ENCODE peak calls at places on chromosomes 6 and 20, in seven cellular contexts. F is breast epithelium; P is tibial artery; E is brain microvascular endothelial cell; S is SJSA1; X is CD8-positive, alpha-beta memory T cell; L is cardiac fibroblast. M is an unnamed sample.

GRCh38 chr20:50379049-50379990 is 130.9 kb upstream of the PTPN1 start:
- DNase-seq in E (peak; percentile 70), S (no peak), P (peak; percentile 97), L (peak; percentile 98), F (peak; percentile 80), X (no peak), M (peak; percentile 75)

GRCh38 chr20:24752612-24753011 is 196.5 kb upstream of the CST7 start:
- DNase-seq in F (no peak), L (no peak), P (peak; percentile 10), X (no peak), E (no peak), S (no peak), M (no peak)

GRCh38 chr6:41785254-41785653 is 2.2 kb upstream of the TOMM6 start:
- DNase-seq in F (no peak), P (no peak), X (no peak), S (no peak), L (no peak), E (no peak), M (no peak)

GRCh38 chr20:13355386-13355785 is 134.3 kb downstream of the ISM1 start:
- DNase-seq in X (no peak), P (no peak), L (no peak), E (no peak), S (no peak), F (no peak), M (no peak)

GRCh38 chr6:55108469-55109130 is 65.7 kb upstream of the HCRTR2 start:
- DNase-seq in F (no peak), X (no peak), L (no peak), S (no peak), P (no peak), E (no peak), M (no peak)

GRCh38 chr20:15836634-15837033 is 736.6 kb downstream of the KIF16B start:
- DNase-seq in P (no peak), F (no peak), S (no peak), E (no peak), L (no peak), X (no peak), M (no peak)

GRCh38 chr20:9287826-9288225 is 218.9 kb downstream of the PLCB4 start:
- DNase-seq in F (no peak), L (no peak), P (no peak), E (no peak), X (no peak), S (no peak), M (no peak)

GRCh38 chr6:10434235-10434634 is 19.4 kb upstream of the TFAP2A start:
- DNase-seq in S (peak; percentile 28), F (no peak), P (no peak), E (no peak), L (no peak), X (no peak), M (no peak)

GRCh38 chr20:48190757-48191156 is 405.5 kb upstream of the SULF2 start:
- DNase-seq in F (no peak), L (no peak), X (no peak), E (no peak), S (no peak), P (no peak), M (no peak)

GRCh38 chr6:148997863-148998262 is 251.0 kb downstream of the UST start:
- DNase-seq in F (no peak), X (no peak), L (peak; percentile 19), S (peak; percentile 92), E (no peak), P (no peak), M (peak; percentile 87)

GRCh38 chr20:16922834-16923233 is 174.7 kb downstream of the OTOR start:
- DNase-seq in S (peak; percentile 64), L (peak; percentile 48), X (no peak), P (no peak), F (no peak), E (peak; percentile 68), M (peak; percentile 91)

GRCh38 chr6:7758456-7758855 is 32.6 kb downstream of the BMP6 start:
- DNase-seq in P (no peak), S (peak; percentile 95), F (no peak), X (no peak), E (peak; percentile 89), L (peak; percentile 91), M (peak; percentile 83)

GRCh38 chr20:51386586-51386985 is 155.9 kb downstream of the NFATC2 start:
- DNase-seq in S (no peak), E (no peak), L (no peak), F (no peak), P (peak; percentile 4), X (peak; percentile 37), M (no peak)

GRCh38 chr20:51382986-51383821 is 159.3 kb downstream of the NFATC2 start:
- DNase-seq in L (no peak), S (no peak), F (no peak), X (no peak), E (no peak), P (no peak), M (no peak)

GRCh38 chr20:51383891-51384510 is 158.5 kb downstream of the NFATC2 start:
- DNase-seq in X (no peak), S (no peak), E (no peak), F (no peak), P (no peak), L (no peak), M (no peak)

GRCh38 chr20:51385941-51386530 is 156.5 kb downstream of the NFATC2 start:
- DNase-seq in P (peak; percentile 32), X (peak; percentile 30), E (peak; percentile 38), F (no peak), S (no peak), L (peak; percentile 63), M (no peak)

DNA sequence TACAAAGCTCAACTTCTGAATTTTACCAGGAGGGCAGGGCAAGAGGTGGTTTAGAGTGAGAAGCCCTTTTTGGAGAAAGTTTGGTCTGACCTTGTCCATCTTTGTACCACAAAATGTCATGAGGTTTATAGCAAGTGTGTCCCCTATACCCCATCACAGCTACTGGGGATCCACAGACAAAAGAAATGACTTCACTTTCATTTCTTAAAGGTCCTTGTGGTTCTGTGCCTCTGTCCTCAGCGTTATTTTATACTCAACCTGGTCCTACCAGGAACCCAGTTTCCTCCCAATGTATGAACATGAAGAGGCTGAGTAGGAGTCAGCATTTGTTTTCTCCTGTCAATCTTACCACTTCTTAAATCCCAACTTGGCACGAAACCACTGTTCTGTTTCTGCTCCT is 157.7 kb downstream of the NFATC2 start:
- DNase-seq in P (no peak), S (no peak), X (no peak), F (no peak), E (no peak), L (no peak), M (no peak)
- H3K4me3 ChIP-seq in P (no peak overlapping the region), S (no peak overlapping the region), X (no peak overlapping the region), F (no peak overlapping the region), E (no peak overlapping the region), L (no peak overlapping the region), M (no peak overlapping the region)

DNA sequence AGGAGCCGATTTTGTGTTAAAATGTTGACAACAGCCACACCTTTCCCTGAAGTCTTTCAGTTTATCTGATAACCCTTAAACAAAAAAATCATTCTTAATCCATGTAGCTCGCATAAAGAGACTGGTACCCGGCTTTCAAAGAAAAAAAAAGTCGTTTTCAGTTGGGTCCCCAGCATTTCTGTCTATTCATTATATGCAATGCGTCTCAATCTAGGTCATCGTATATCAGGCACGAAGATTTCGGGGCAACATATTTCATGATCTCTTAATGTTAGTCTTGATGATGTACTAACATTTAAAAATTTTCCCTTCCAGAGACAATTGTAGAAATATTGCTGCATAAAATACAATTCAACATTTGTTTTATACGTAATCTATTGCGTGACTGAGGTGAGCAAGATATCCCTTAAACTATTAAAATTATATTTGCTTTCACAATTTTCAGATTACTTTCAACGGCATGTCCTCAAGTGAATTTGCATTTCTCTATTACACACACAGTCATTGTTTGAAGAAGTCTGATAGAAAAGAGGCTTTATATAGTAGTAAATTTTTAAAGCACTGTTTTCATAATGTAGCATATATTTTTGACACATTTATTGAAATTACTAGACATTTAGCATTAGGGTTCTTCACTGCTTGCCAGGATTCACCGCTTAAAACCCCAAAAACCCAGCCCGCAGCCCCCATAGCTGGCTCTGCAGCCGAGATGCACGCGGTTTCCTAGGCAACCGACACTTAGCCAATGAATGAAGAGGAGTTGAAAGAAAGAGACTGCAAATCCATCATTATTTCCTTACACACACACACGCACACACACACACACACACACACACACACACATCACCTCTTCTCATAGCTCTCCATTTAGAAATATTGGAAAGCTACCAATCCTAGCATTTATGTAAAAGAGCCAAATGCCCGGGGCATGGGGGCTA is 3.1 kb upstream of the TUBB2B start:
- DNase-seq in L (peak; percentile 23), P (peak; percentile 54), S (peak; percentile 61), X (no peak), F (no peak), E (peak; percentile 43), M (no peak)
- H3K4me3 ChIP-seq in L (peak overlapping the region; percentile 53), P (peak overlapping the region; percentile 54), S (peak overlapping the region; percentile 46), X (no peak overlapping the region), F (peak overlapping the region; percentile 75), E (peak overlapping the region; percentile 63), M (peak overlapping the region; percentile 59)

DNA sequence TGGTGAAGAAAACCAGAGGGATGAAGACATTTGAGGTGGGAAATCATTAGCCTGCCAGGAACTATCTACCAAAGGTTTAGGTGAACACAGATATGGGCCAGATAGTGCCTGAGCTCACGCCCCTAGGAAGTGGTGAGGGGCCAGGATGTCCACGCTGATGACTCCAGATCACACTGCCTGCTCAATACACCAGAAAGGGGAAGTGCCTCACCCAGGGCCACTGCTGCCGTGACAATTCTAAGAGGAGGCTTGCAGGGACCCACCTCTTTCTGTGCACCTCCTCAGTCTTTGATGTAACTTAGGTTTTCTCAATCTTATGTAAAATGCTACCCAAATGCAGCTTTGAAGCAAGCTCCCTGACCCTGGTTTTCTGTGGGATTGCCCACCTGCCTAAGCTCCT is 5.4 kb upstream of the RAB44 start:
- DNase-seq in X (peak; percentile 8), P (no peak), S (no peak), E (no peak), L (no peak), F (no peak), M (no peak)
- H3K4me3 ChIP-seq in X (no peak overlapping the region), P (no peak overlapping the region), S (no peak overlapping the region), E (no peak overlapping the region), L (no peak overlapping the region), F (no peak overlapping the region), M (no peak overlapping the region)

DNA sequence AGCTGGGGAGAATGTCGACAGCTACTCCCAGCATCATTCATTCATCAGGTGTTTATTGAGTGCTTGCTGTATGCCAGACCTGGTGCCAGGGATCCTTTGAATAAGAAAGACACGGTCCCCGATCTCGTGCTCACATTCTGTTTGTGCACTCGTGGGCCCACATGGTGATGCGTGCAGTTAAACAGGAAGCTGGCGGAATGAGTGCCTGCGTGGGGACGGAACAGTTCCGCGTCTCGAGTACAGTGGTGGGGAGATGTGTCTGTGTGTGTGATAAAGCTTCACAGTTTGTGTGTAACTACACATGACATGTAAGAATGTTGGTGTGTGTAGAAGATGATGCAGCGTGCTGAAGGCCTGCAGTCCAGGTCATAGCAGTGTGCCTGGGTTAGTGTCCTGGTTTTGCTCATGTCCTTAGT is 6.5 kb downstream of the RBM38 start:
- DNase-seq in L (no peak), P (no peak), X (peak; percentile 73), S (no peak), F (no peak), E (no peak), M (no peak)
- H3K4me3 ChIP-seq in L (no peak overlapping the region), P (no peak overlapping the region), X (peak overlapping the region; percentile 56), S (no peak overlapping the region), F (no peak overlapping the region), E (no peak overlapping the region), M (no peak overlapping the region)